ENCODE peak calls at places on chromosomes 4 and X, in ten cellular contexts. One of them, this sample, is unnamed. For H3K9me3 and H3K4me1, the result is how much of the 10 kb centered on the place peaks cover.

GRCh38 chr4:123825596-123826291 is 429.1 kb downstream of the SPRY1 start:
- DNase-seq in OCI-LY7: no peak
- DNase-seq in ovary: no peak
- DNase-seq in transverse colon: no peak
- DNase-seq in left ventricle myocardium inferior: no peak
- DNase-seq in CD8-positive, alpha-beta memory T cell: no peak
- DNase-seq in tibial nerve: no peak
- DNase-seq in cardiac muscle cell: no peak
- DNase-seq in pancreas: no peak
- DNase-seq in tibial artery: no peak
- DNase-seq in this sample: no peak

GRCh38 chr4:84648863-84649647 is 66.1 kb downstream of the CDS1 start:
- DNase-seq in OCI-LY7: no peak
- DNase-seq in ovary: no peak
- DNase-seq in transverse colon: peak
- DNase-seq in left ventricle myocardium inferior: no peak
- DNase-seq in CD8-positive, alpha-beta memory T cell: no peak
- DNase-seq in tibial nerve: no peak
- DNase-seq in cardiac muscle cell: no peak
- DNase-seq in pancreas: no peak
- DNase-seq in tibial artery: no peak
- DNase-seq in this sample: peak

GRCh38 chr4:16443504-16444088 is 217.3 kb upstream of the TAPT1 start:
- DNase-seq in OCI-LY7: peak
- DNase-seq in ovary: no peak
- DNase-seq in transverse colon: no peak
- DNase-seq in left ventricle myocardium inferior: no peak
- DNase-seq in CD8-positive, alpha-beta memory T cell: no peak
- DNase-seq in tibial nerve: no peak
- DNase-seq in cardiac muscle cell: peak
- DNase-seq in pancreas: no peak
- DNase-seq in tibial artery: no peak
- DNase-seq in this sample: no peak

GRCh38 chrX:10722804-10723364 is 102.5 kb upstream of the MID1 start:
- DNase-seq in OCI-LY7: peak
- DNase-seq in ovary: peak
- DNase-seq in transverse colon: peak
- DNase-seq in left ventricle myocardium inferior: no peak
- DNase-seq in CD8-positive, alpha-beta memory T cell: no peak
- DNase-seq in tibial nerve: peak
- DNase-seq in cardiac muscle cell: peak
- DNase-seq in pancreas: peak
- DNase-seq in tibial artery: peak
- DNase-seq in this sample: no peak

GRCh38 chr4:128521634-128522253 is 234.1 kb upstream of the PGRMC2 start:
- DNase-seq in OCI-LY7: no peak
- DNase-seq in ovary: no peak
- DNase-seq in transverse colon: no peak
- DNase-seq in left ventricle myocardium inferior: no peak
- DNase-seq in CD8-positive, alpha-beta memory T cell: no peak
- DNase-seq in tibial nerve: no peak
- DNase-seq in cardiac muscle cell: no peak
- DNase-seq in pancreas: no peak
- DNase-seq in tibial artery: no peak
- DNase-seq in this sample: no peak

GRCh38 chr4:99946346-99947189 is at the start of gene DNAJB14:
- DNase-seq in OCI-LY7: peak
- DNase-seq in ovary: peak
- DNase-seq in transverse colon: peak
- DNase-seq in left ventricle myocardium inferior: peak
- DNase-seq in CD8-positive, alpha-beta memory T cell: peak
- DNase-seq in tibial nerve: peak
- DNase-seq in cardiac muscle cell: peak
- DNase-seq in pancreas: peak
- DNase-seq in tibial artery: peak
- DNase-seq in this sample: peak

GRCh38 chrX:115089419-115089818 is 72.0 kb upstream of the IL13RA2 start:
- DNase-seq in OCI-LY7: no peak
- DNase-seq in ovary: no peak
- DNase-seq in transverse colon: no peak
- DNase-seq in left ventricle myocardium inferior: no peak
- DNase-seq in CD8-positive, alpha-beta memory T cell: no peak
- DNase-seq in tibial nerve: no peak
- DNase-seq in cardiac muscle cell: no peak
- DNase-seq in pancreas: no peak
- DNase-seq in tibial artery: no peak
- DNase-seq in this sample: no peak

GRCh38 chrX:22399793-22400192 is 127.1 kb downstream of the CBLL2 start:
- DNase-seq in OCI-LY7: no peak
- DNase-seq in ovary: no peak
- DNase-seq in transverse colon: no peak
- DNase-seq in left ventricle myocardium inferior: no peak
- DNase-seq in CD8-positive, alpha-beta memory T cell: no peak
- DNase-seq in tibial nerve: no peak
- DNase-seq in cardiac muscle cell: no peak
- DNase-seq in pancreas: no peak
- DNase-seq in tibial artery: no peak
- DNase-seq in this sample: no peak

GRCh38 chr4:15373363-15373762 is 54.5 kb upstream of the C1QTNF7 start:
- DNase-seq in OCI-LY7: no peak
- DNase-seq in ovary: no peak
- DNase-seq in transverse colon: no peak
- DNase-seq in left ventricle myocardium inferior: no peak
- DNase-seq in CD8-positive, alpha-beta memory T cell: no peak
- DNase-seq in tibial nerve: no peak
- DNase-seq in cardiac muscle cell: no peak
- DNase-seq in pancreas: no peak
- DNase-seq in tibial artery: no peak
- DNase-seq in this sample: no peak

GRCh38 chrX:21382715-21383114 is 8.5 kb downstream of the CNKSR2 start:
- DNase-seq in OCI-LY7: no peak
- DNase-seq in ovary: no peak
- DNase-seq in transverse colon: no peak
- DNase-seq in left ventricle myocardium inferior: no peak
- DNase-seq in CD8-positive, alpha-beta memory T cell: no peak
- DNase-seq in tibial nerve: no peak
- DNase-seq in cardiac muscle cell: no peak
- DNase-seq in pancreas: no peak
- DNase-seq in tibial artery: no peak
- DNase-seq in this sample: no peak

DNA sequence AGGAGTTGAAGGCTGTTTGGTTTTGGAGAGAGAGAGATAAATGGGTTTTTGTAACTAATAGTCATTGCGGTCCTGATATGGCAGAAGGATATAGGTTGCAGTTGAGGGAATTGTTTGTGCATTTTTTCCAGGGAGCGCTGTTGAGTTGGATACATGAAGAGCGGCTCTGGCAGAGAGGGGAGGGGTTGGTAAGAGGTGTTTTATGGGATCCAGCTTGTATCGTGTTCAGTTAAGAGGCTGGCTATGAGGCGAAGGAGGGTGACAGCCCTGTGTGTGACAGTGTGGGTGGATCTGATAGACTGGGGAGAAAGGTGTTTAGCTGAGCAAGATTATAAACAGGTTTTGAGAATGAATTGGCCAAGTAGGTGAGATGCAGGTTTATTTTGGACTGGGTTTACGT is 1.5 kb downstream of the SPANXN4 start:
- DNase-seq in OCI-LY7: no peak
- DNase-seq in ovary: no peak
- DNase-seq in transverse colon: no peak
- DNase-seq in left ventricle myocardium inferior: no peak
- DNase-seq in CD8-positive, alpha-beta memory T cell: no peak
- DNase-seq in tibial nerve: no peak
- DNase-seq in cardiac muscle cell: no peak
- DNase-seq in pancreas: no peak
- DNase-seq in tibial artery: no peak
- DNase-seq in this sample: no peak
- H3K9me3 ChIP-seq in OCI-LY7: under half
- H3K9me3 ChIP-seq in ovary: under half
- H3K9me3 ChIP-seq in transverse colon: under half
- H3K9me3 ChIP-seq in left ventricle myocardium inferior: under half
- H3K9me3 ChIP-seq in CD8-positive, alpha-beta memory T cell: under half
- H3K9me3 ChIP-seq in tibial nerve: under half
- H3K9me3 ChIP-seq in cardiac muscle cell: under half
- H3K9me3 ChIP-seq in pancreas: under half
- H3K9me3 ChIP-seq in tibial artery: under half
- H3K9me3 ChIP-seq in this sample: under half

DNA sequence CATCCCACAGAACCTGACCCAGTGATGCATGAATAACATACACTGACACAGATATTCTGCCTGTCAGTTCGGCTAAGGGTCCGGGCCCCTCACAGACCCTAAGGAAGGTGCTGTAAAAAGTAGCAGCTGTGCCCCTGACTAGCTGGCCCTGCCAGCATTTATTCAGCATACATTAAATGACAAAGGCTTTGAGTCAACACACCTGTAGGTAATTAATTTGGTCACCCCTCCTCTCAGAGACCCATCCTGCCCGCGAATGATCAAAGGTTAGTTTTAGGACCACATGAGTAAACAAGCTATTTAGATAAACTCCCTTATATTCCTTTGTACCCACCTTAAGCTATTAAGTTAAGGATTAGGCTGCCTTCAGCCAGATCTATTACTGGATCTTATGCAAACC is 429.0 kb upstream of the NWD2 start:
- DNase-seq in OCI-LY7: no peak
- DNase-seq in ovary: no peak
- DNase-seq in transverse colon: no peak
- DNase-seq in left ventricle myocardium inferior: no peak
- DNase-seq in CD8-positive, alpha-beta memory T cell: no peak
- DNase-seq in tibial nerve: no peak
- DNase-seq in cardiac muscle cell: no peak
- DNase-seq in pancreas: no peak
- DNase-seq in tibial artery: no peak
- DNase-seq in this sample: no peak
- H3K4me1 ChIP-seq in OCI-LY7: under half
- H3K4me1 ChIP-seq in ovary: under half
- H3K4me1 ChIP-seq in transverse colon: under half
- H3K4me1 ChIP-seq in left ventricle myocardium inferior: under half
- H3K4me1 ChIP-seq in CD8-positive, alpha-beta memory T cell: under half
- H3K4me1 ChIP-seq in tibial nerve: under half
- H3K4me1 ChIP-seq in cardiac muscle cell: under half
- H3K4me1 ChIP-seq in pancreas: under half
- H3K4me1 ChIP-seq in tibial artery: under half
- H3K4me1 ChIP-seq in this sample: under half

DNA sequence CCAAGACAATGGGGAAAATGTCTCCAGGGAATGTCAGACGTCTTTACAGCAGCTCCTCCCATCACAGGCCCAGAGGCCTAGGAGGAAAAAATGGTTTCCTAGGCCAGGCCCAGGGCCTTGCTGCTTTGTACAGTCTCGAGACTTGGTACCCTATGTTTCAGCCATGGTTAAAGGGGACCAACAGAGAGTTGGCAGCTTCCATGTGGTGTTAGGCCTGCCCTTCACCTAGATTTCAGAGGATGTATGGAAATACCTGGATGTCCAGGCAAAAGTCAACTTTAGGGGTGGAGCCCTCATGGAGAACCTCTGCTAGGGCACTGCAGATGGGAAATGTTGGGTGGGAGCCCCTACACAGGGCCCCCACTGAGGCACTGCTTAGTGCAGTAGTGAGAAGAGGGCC is 38.5 kb downstream of the ABCG2 start:
- DNase-seq in OCI-LY7: no peak
- DNase-seq in ovary: no peak
- DNase-seq in transverse colon: no peak
- DNase-seq in left ventricle myocardium inferior: no peak
- DNase-seq in CD8-positive, alpha-beta memory T cell: no peak
- DNase-seq in tibial nerve: no peak
- DNase-seq in cardiac muscle cell: no peak
- DNase-seq in pancreas: no peak
- DNase-seq in tibial artery: no peak
- DNase-seq in this sample: no peak
- H3K9me3 ChIP-seq in OCI-LY7: under half
- H3K9me3 ChIP-seq in ovary: under half
- H3K9me3 ChIP-seq in transverse colon: under half
- H3K9me3 ChIP-seq in left ventricle myocardium inferior: under half
- H3K9me3 ChIP-seq in CD8-positive, alpha-beta memory T cell: under half
- H3K9me3 ChIP-seq in tibial nerve: under half
- H3K9me3 ChIP-seq in cardiac muscle cell: under half
- H3K9me3 ChIP-seq in pancreas: under half
- H3K9me3 ChIP-seq in tibial artery: under half
- H3K9me3 ChIP-seq in this sample: under half

GRCh38 chrX:1481636-1482529 is 29.2 kb upstream of the ASMTL start:
- DNase-seq in OCI-LY7: peak
- DNase-seq in ovary: no peak
- DNase-seq in transverse colon: peak
- DNase-seq in left ventricle myocardium inferior: peak
- DNase-seq in CD8-positive, alpha-beta memory T cell: peak
- DNase-seq in tibial nerve: no peak
- DNase-seq in cardiac muscle cell: peak
- DNase-seq in pancreas: peak
- DNase-seq in tibial artery: peak
- DNase-seq in this sample: peak

GRCh38 chrX:1476682-1477081 is 24.0 kb upstream of the ASMTL start:
- DNase-seq in OCI-LY7: no peak
- DNase-seq in ovary: no peak
- DNase-seq in transverse colon: no peak
- DNase-seq in left ventricle myocardium inferior: no peak
- DNase-seq in CD8-positive, alpha-beta memory T cell: no peak
- DNase-seq in tibial nerve: no peak
- DNase-seq in cardiac muscle cell: no peak
- DNase-seq in pancreas: no peak
- DNase-seq in tibial artery: no peak
- DNase-seq in this sample: no peak

GRCh38 chrX:1477801-1478458 is 25.2 kb upstream of the ASMTL start:
- DNase-seq in OCI-LY7: no peak
- DNase-seq in ovary: no peak
- DNase-seq in transverse colon: no peak
- DNase-seq in left ventricle myocardium inferior: no peak
- DNase-seq in CD8-positive, alpha-beta memory T cell: no peak
- DNase-seq in tibial nerve: no peak
- DNase-seq in cardiac muscle cell: no peak
- DNase-seq in pancreas: no peak
- DNase-seq in tibial artery: no peak
- DNase-seq in this sample: no peak

GRCh38 chrX:1477229-1477628 is 24.5 kb upstream of the ASMTL start:
- DNase-seq in OCI-LY7: no peak
- DNase-seq in ovary: no peak
- DNase-seq in transverse colon: no peak
- DNase-seq in left ventricle myocardium inferior: no peak
- DNase-seq in CD8-positive, alpha-beta memory T cell: no peak
- DNase-seq in tibial nerve: no peak
- DNase-seq in cardiac muscle cell: no peak
- DNase-seq in pancreas: no peak
- DNase-seq in tibial artery: no peak
- DNase-seq in this sample: no peak

DNA sequence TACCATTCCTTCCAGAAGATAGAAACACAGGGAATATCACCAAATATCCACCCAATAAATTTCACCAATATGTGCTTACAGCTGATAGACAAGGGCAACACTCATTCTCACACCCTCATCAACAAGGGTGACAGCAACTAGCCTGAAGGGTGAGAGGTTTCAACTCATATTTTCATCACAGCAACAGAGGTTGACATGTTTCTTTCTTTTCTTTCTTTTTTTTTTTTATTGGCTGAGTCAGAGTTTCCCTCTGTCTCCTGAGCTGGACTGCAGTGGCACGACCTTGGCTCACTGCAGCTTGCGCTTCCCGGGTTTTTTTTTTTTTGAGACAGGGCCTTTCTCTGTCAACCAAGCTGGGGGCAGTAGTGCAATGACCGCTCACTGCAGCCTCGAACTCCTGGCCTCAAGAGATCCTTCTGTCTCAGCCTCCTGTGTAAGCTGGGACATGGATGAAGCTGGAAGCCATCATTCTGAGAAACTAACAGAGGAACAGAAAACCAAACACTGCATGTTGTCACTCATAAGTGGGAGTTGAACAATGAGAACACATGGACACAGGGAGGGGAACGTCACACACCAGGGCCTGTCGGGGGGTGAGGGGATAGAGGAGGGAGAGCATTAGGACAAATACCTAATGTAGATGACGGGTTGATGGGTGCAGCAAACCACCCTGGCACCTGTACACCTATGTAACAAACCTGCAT is 27.5 kb upstream of the ASMTL start:
- DNase-seq in OCI-LY7: no peak
- DNase-seq in ovary: no peak
- DNase-seq in transverse colon: no peak
- DNase-seq in left ventricle myocardium inferior: no peak
- DNase-seq in CD8-positive, alpha-beta memory T cell: no peak
- DNase-seq in tibial nerve: no peak
- DNase-seq in cardiac muscle cell: no peak
- DNase-seq in pancreas: no peak
- DNase-seq in tibial artery: no peak
- DNase-seq in this sample: peak
- H3K4me1 ChIP-seq in OCI-LY7: half or more
- H3K4me1 ChIP-seq in ovary: under half
- H3K4me1 ChIP-seq in transverse colon: under half
- H3K4me1 ChIP-seq in left ventricle myocardium inferior: under half
- H3K4me1 ChIP-seq in CD8-positive, alpha-beta memory T cell: half or more
- H3K4me1 ChIP-seq in tibial nerve: under half
- H3K4me1 ChIP-seq in cardiac muscle cell: under half
- H3K4me1 ChIP-seq in pancreas: under half
- H3K4me1 ChIP-seq in tibial artery: under half
- H3K4me1 ChIP-seq in this sample: under half